ENCODE peak calls at places on chromosomes 7 and 10, in ten cellular contexts. P is lung, A is lower lobe of right lung, Z is mammary epithelial cell, Y is AG04450, L is cardiac muscle cell, B is stomach, C is coronary artery, V is K562, J is fibroblast of lung. F is an unnamed sample.

GRCh38 chr7:8111282-8111681 is 142.7 kb downstream of the GLCCI1 start:
- DNase-seq in P (no peak), A (no peak), Z (no peak), Y (no peak), L (no peak), B (no peak), C (no peak), V (no peak), J (no peak), F (no peak)

GRCh38 chr10:113865896-113866295 is 11.4 kb downstream of the NHLRC2 start:
- DNase-seq in P (no peak), A (no peak), Z (no peak), Y (no peak), L (no peak), B (no peak), C (no peak), V (no peak), J (no peak), F (no peak)

GRCh38 chr10:35089641-35090161 is 440 bp downstream of the CUL2 start:
- DNase-seq in P (no peak), A (no peak), Z (peak), Y (no peak), L (peak), B (no peak), C (no peak), V (peak), J (peak), F (no peak)

GRCh38 chr10:79248341-79248931 is 98.8 kb upstream of the PPIF start:
- DNase-seq in P (no peak), A (peak), Z (no peak), Y (no peak), L (peak), B (no peak), C (no peak), V (no peak), J (peak), F (no peak)

GRCh38 chr10:15585303-15585715 is 134.4 kb downstream of the ITGA8 start:
- DNase-seq in P (peak), A (peak), Z (peak), Y (no peak), L (peak), B (peak), C (peak), V (peak), J (peak), F (no peak)

GRCh38 chr7:114502454-114503254 is 88.0 kb downstream of the FOXP2 start:
- DNase-seq in P (no peak), A (no peak), Z (no peak), Y (no peak), L (peak), B (no peak), C (no peak), V (no peak), J (peak), F (no peak)

GRCh38 chr7:156056548-156056947 is 244.3 kb upstream of the SHH start:
- DNase-seq in P (no peak), A (no peak), Z (no peak), Y (no peak), L (no peak), B (no peak), C (no peak), V (no peak), J (no peak), F (no peak)

GRCh38 chr10:88271736-88272135 is 311.4 kb downstream of the RNLS start:
- DNase-seq in P (no peak), A (no peak), Z (peak), Y (no peak), L (peak), B (no peak), C (no peak), V (no peak), J (peak), F (no peak)

GRCh38 chr10:11395581-11396310 is 215.7 kb downstream of the USP6NL start:
- DNase-seq in P (no peak), A (no peak), Z (no peak), Y (no peak), L (no peak), B (no peak), C (peak), V (no peak), J (no peak), F (no peak)

GRCh38 chr7:6271694-6272371 is 591 bp downstream of the CYTH3 start:
- DNase-seq in P (no peak), A (peak), Z (no peak), Y (no peak), L (no peak), B (peak), C (peak), V (peak), J (no peak), F (no peak)

GRCh38 chr10:48604039-48604407 is 850 bp downstream of the ARHGAP22 start:
- DNase-seq in P (no peak), A (no peak), Z (no peak), Y (no peak), L (no peak), B (no peak), C (peak), V (no peak), J (no peak), F (no peak)

GRCh38 chr7:98802088-98802780 is 67.6 kb downstream of the TMEM130 start:
- DNase-seq in P (peak), A (no peak), Z (peak), Y (no peak), L (peak), B (no peak), C (peak), V (peak), J (peak), F (no peak)

GRCh38 chr7:69934475-69934903 is 336.2 kb downstream of the AUTS2 start:
- DNase-seq in P (no peak), A (no peak), Z (no peak), Y (no peak), L (no peak), B (no peak), C (no peak), V (no peak), J (no peak), F (no peak)

GRCh38 chr7:83072576-83073517 is 89.8 kb downstream of the PCLO start:
- DNase-seq in P (no peak), A (no peak), Z (peak), Y (no peak), L (no peak), B (no peak), C (no peak), V (no peak), J (no peak), F (no peak)

GRCh38 chr7:6497994-6498393 is 50.2 kb upstream of the DAGLB start:
- DNase-seq in P (no peak), A (no peak), Z (no peak), Y (no peak), L (no peak), B (no peak), C (no peak), V (no peak), J (no peak), F (no peak)

GRCh38 chr7:3493499-3493898 is 192.4 kb downstream of the SDK1 start:
- DNase-seq in P (no peak), A (no peak), Z (peak), Y (peak), L (peak), B (no peak), C (no peak), V (no peak), J (peak), F (no peak)

GRCh38 chr10:7100004-7100697 is 310.7 kb downstream of the SFMBT2 start:
- DNase-seq in P (no peak), A (no peak), Z (no peak), Y (no peak), L (no peak), B (no peak), C (no peak), V (no peak), J (no peak), F (no peak)

GRCh38 chr10:83765711-83766110 is 373.6 kb upstream of the GHITM start:
- DNase-seq in P (no peak), A (no peak), Z (no peak), Y (no peak), L (no peak), B (no peak), C (no peak), V (no peak), J (peak), F (no peak)

GRCh38 chr7:138875794-138876193 is 77.8 kb upstream of the ATP6V0A4 start:
- DNase-seq in P (no peak), A (no peak), Z (peak), Y (peak), L (peak), B (no peak), C (no peak), V (no peak), J (peak), F (peak)

GRCh38 chr10:126400641-126401040 is 12.4 kb upstream of the ADAM12 start:
- DNase-seq in P (no peak), A (no peak), Z (no peak), Y (no peak), L (no peak), B (no peak), C (no peak), V (no peak), J (no peak), F (no peak)

GRCh38 chr7:133019590-133019989 is 62.3 kb downstream of the CHCHD3 start:
- DNase-seq in P (no peak), A (no peak), Z (no peak), Y (no peak), L (no peak), B (no peak), C (no peak), V (no peak), J (no peak), F (no peak)

GRCh38 chr7:51021906-51022570 is 239.3 kb upstream of the GRB10 start:
- DNase-seq in P (no peak), A (no peak), Z (peak), Y (no peak), L (peak), B (no peak), C (peak), V (no peak), J (peak), F (no peak)

GRCh38 chr7:35647171-35647574 is 47.8 kb downstream of the HERPUD2 start:
- DNase-seq in P (no peak), A (no peak), Z (no peak), Y (no peak), L (peak), B (no peak), C (no peak), V (no peak), J (no peak), F (no peak)

GRCh38 chr7:110534241-110534931 is 556.5 kb upstream of the LRRN3 start:
- DNase-seq in P (no peak), A (no peak), Z (peak), Y (peak), L (no peak), B (no peak), C (no peak), V (no peak), J (peak), F (peak)

GRCh38 chr10:111344804-111345203 is 268.0 kb downstream of the ADRA2A start:
- DNase-seq in P (no peak), A (no peak), Z (no peak), Y (no peak), L (no peak), B (no peak), C (no peak), V (no peak), J (no peak), F (no peak)

GRCh38 chr7:101605611-101606010 is 23.5 kb downstream of the MYL10 start:
- DNase-seq in P (no peak), A (no peak), Z (no peak), Y (no peak), L (no peak), B (no peak), C (no peak), V (no peak), J (no peak), F (no peak)

DNA sequence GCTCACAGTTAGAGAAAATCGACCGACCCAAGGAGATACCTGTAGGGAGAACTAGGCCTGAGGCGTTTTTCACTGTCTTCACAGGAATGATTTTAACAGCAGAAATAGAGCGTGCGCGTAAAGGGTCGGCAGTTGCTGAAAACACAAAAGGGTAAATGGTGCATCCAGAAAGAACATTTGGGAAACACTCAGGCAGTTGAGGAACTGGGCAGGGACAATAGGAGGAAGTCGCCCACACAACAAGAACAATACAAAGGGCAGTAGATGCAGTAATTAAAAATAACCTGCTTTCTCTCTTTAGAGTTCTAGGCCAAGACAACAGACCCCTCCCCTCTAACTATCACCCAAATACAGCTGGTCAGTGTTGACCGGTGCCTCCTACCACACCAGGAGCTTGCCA is 126.6 kb downstream of the SORBS1 start:
- DNase-seq in P (no peak), A (no peak), Z (no peak), Y (no peak), L (no peak), B (no peak), C (no peak), V (no peak), J (no peak), F (no peak)
- H3K27ac ChIP-seq in P (no peak), A (peak), Z (no peak), Y (no peak), L (no peak), B (peak), C (peak), V (no peak), J (no peak), F (no peak)

GRCh38 chr7:84939442-84939841 is 247.4 kb downstream of the SEMA3D start:
- DNase-seq in P (no peak), A (no peak), Z (no peak), Y (no peak), L (no peak), B (no peak), C (no peak), V (no peak), J (no peak), F (no peak)

GRCh38 chr7:84939888-84940287 is 247.0 kb downstream of the SEMA3D start:
- DNase-seq in P (no peak), A (peak), Z (no peak), Y (no peak), L (no peak), B (no peak), C (no peak), V (no peak), J (no peak), F (no peak)

GRCh38 chr7:84941291-84941690 is 245.6 kb downstream of the SEMA3D start:
- DNase-seq in P (no peak), A (no peak), Z (no peak), Y (no peak), L (peak), B (no peak), C (no peak), V (no peak), J (no peak), F (no peak)

GRCh38 chr7:84946549-84946948 is 240.3 kb downstream of the SEMA3D start:
- DNase-seq in P (no peak), A (no peak), Z (no peak), Y (no peak), L (no peak), B (no peak), C (no peak), V (peak), J (no peak), F (no peak)

DNA sequence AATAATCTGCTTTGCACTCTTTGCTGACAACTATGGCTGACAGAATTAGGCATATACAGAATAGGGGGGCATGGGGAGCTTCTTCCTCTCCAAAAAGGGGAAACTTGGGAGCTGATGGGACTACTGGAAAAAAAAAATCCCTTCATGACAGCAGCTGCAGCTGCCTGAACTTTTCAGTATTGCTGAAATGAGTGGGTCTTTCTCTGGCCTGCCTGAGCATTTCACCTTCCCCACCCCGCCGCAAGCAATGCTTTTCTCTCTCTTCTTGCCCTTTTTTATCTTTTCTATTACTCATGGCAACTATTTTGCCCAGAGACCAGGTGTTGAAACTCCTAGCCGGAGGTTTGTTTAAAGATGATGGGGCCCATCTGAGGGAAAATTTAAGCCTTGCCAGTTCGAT is 244.9 kb downstream of the SEMA3D start:
- DNase-seq in P (no peak), A (no peak), Z (no peak), Y (no peak), L (no peak), B (no peak), C (no peak), V (no peak), J (no peak), F (no peak)
- H3K27ac ChIP-seq in P (no peak), A (no peak), Z (no peak), Y (no peak), L (no peak), B (no peak), C (no peak), V (no peak), J (no peak), F (no peak)

DNA sequence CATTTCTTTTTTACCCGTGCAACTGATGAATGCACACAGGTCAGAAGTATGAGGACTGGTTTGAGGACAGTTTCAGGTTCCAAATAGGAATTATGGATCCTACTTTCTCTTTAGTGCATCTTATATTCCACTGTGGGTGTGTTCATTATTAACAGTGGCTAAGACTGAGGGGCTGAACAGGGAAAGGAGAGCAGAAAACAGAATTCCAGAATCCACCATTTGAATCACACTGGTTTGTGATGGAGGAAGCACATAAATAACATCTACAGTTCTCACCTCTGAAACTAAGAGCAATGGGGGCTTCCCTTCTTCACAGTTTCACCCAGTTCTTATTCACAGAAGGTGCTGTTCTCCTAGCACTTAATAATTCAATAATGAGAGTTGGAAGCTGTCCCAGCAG is 205.0 kb downstream of the CREB5 start:
- DNase-seq in P (no peak), A (no peak), Z (no peak), Y (no peak), L (no peak), B (no peak), C (no peak), V (no peak), J (no peak), F (no peak)
- H3K27ac ChIP-seq in P (no peak), A (no peak), Z (no peak), Y (no peak), L (no peak), B (no peak), C (no peak), V (no peak), J (no peak), F (no peak)

GRCh38 chr10:95474228-95475002 is 86.8 kb downstream of the SORBS1 start:
- DNase-seq in P (no peak), A (no peak), Z (peak), Y (no peak), L (peak), B (no peak), C (peak), V (no peak), J (peak), F (no peak)

GRCh38 chr10:95477175-95477520 is 84.0 kb downstream of the SORBS1 start:
- DNase-seq in P (no peak), A (no peak), Z (no peak), Y (no peak), L (no peak), B (no peak), C (peak), V (no peak), J (no peak), F (no peak)

GRCh38 chr10:95476482-95477174 is 84.5 kb downstream of the SORBS1 start:
- DNase-seq in P (no peak), A (no peak), Z (no peak), Y (no peak), L (no peak), B (no peak), C (no peak), V (no peak), J (no peak), F (no peak)

GRCh38 chr10:95475827-95476481 is 85.2 kb downstream of the SORBS1 start:
- DNase-seq in P (no peak), A (no peak), Z (no peak), Y (no peak), L (no peak), B (peak), C (peak), V (peak), J (no peak), F (no peak)

GRCh38 chr10:95475003-95475383 is 86.2 kb downstream of the SORBS1 start:
- DNase-seq in P (no peak), A (no peak), Z (no peak), Y (no peak), L (no peak), B (no peak), C (no peak), V (no peak), J (no peak), F (no peak)
- H3K27ac ChIP-seq in P (peak), A (peak), Z (no peak), Y (no peak), L (peak), B (peak), C (peak), V (no peak), J (no peak), F (no peak)

DNA sequence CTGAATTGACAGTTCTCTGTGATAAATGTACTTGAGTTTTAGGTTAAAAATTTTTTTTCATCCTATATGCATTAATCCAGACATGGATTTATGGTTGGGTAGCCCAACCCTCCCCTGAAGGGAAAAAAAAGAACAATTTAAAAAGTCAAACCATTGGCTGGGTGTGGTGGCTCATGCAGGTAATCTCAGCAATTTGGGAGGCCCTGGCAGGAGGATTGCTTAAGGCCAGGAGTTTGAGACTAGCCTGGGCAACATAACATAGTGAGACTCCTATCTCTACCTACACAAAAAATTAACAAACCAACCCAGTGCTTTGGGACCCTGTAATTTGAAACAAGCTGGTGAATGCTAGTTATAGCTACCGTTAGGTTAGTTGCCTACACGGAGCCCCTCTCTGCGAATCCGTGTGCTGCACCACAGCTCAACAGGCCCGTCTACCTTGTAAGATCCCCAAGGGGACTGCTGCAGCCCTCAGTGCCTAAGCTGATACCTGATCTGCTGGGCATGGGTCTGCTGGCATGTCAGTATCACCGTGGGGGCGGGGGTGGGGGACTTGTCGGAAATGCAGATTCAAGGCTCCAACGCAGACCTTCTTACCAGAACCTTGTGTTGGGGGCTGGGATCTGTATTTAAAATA is 32.8 kb downstream of the TSPAN14 start:
- DNase-seq in P (no peak), A (no peak), Z (no peak), Y (no peak), L (no peak), B (peak), C (no peak), V (no peak), J (no peak), F (no peak)
- H3K27ac ChIP-seq in P (no peak), A (peak), Z (no peak), Y (no peak), L (no peak), B (peak), C (no peak), V (no peak), J (no peak), F (peak)

GRCh38 chr10:70836319-70836718 is 20.6 kb downstream of the SGPL1 start:
- DNase-seq in P (no peak), A (no peak), Z (no peak), Y (no peak), L (no peak), B (no peak), C (no peak), V (no peak), J (no peak), F (no peak)

GRCh38 chr10:70834448-70835151 is 18.9 kb downstream of the SGPL1 start:
- DNase-seq in P (no peak), A (no peak), Z (no peak), Y (no peak), L (no peak), B (no peak), C (no peak), V (no peak), J (no peak), F (no peak)

GRCh38 chr10:70838270-70838669 is 22.5 kb downstream of the SGPL1 start:
- DNase-seq in P (no peak), A (no peak), Z (no peak), Y (no peak), L (peak), B (no peak), C (no peak), V (no peak), J (peak), F (no peak)

GRCh38 chr10:70837660-70838059 is 21.9 kb downstream of the SGPL1 start:
- DNase-seq in P (no peak), A (no peak), Z (no peak), Y (no peak), L (no peak), B (no peak), C (no peak), V (no peak), J (no peak), F (no peak)

GRCh38 chr10:70835895-70836294 is 20.1 kb downstream of the SGPL1 start:
- DNase-seq in P (no peak), A (no peak), Z (no peak), Y (no peak), L (peak), B (no peak), C (no peak), V (no peak), J (peak), F (no peak)
- H3K27ac ChIP-seq in P (no peak), A (no peak), Z (no peak), Y (no peak), L (peak), B (no peak), C (no peak), V (no peak), J (no peak), F (no peak)